ENCODE peak calls at places on chromosomes 2 and 18, in eight cellular contexts. K is central memory CD4-positive, alpha-beta T cell; R is activated effector memory CD4-positive, alpha-beta T cell treated with Interleukin-2 at 50 U/mL for 16 hours; X is GM23248; G is stimulated activated CD8-positive, alpha-beta memory T cell treated with anti-CD3 and anti-CD28 coated beads, Interleukin-2, amount 100 ng/mL, for 48 hours; A is C1 segment of cervical spinal cord; J is left ventricle myocardium superior; Z is AG09309. D is an unnamed sample.

GRCh38 chr2:42110287-42110973 is 58.7 kb upstream of the EML4 start:
- DNase-seq in R (no peak), X (peak), K (no peak), A (no peak), Z (no peak), J (no peak), G (no peak), D (no peak)

GRCh38 chr2:184596819-184597411 is 1.4 kb upstream of the ZNF804A start:
- DNase-seq in J (no peak), Z (peak), K (no peak), A (no peak), R (no peak), G (no peak), X (peak), D (no peak)

GRCh38 chr2:160294339-160294803 is 94.3 kb upstream of the ITGB6 start:
- DNase-seq in A (no peak), R (no peak), Z (no peak), X (peak), K (no peak), J (peak), G (no peak), D (peak)

GRCh38 chr18:9906407-9906955 is 7.3 kb upstream of the VAPA start:
- DNase-seq in X (no peak), J (no peak), G (no peak), Z (no peak), R (no peak), A (no peak), K (no peak), D (no peak)

GRCh38 chr18:59084286-59084779 is 55.4 kb upstream of the SEC11C start:
- DNase-seq in R (peak), X (peak), K (peak), A (peak), Z (peak), J (peak), G (peak), D (peak)

GRCh38 chr2:222973237-222973636 is 78.8 kb upstream of the KCNE4 start:
- DNase-seq in Z (no peak), G (no peak), X (no peak), R (no peak), J (no peak), K (no peak), A (no peak), D (no peak)

GRCh38 chr2:120951701-120952100 is 216.0 kb downstream of the GLI2 start:
- DNase-seq in K (no peak), R (no peak), X (no peak), J (no peak), Z (no peak), G (no peak), A (no peak), D (peak)

GRCh38 chr2:141187063-141187429 is 943.8 kb downstream of the LRP1B start:
- DNase-seq in J (no peak), Z (no peak), A (no peak), K (no peak), X (no peak), R (no peak), G (no peak), D (no peak)

GRCh38 chr2:221836091-221836490 is 264.0 kb upstream of the EPHA4 start:
- DNase-seq in X (peak), Z (no peak), R (no peak), A (no peak), K (no peak), J (no peak), G (no peak), D (no peak)

GRCh38 chr18:54856105-54856504 is 27.8 kb downstream of the RAB27B start:
- DNase-seq in J (no peak), Z (no peak), X (no peak), G (no peak), K (no peak), A (no peak), R (no peak), D (no peak)

GRCh38 chr2:101958071-101958470 is 33.7 kb upstream of the IL1R2 start:
- DNase-seq in K (no peak), J (no peak), X (peak), Z (no peak), R (no peak), G (no peak), A (no peak), D (no peak)